ENCODE peak calls at places on chromosome 11, in eight cellular contexts. P, Y, A, E, D, K, Q and C are unnamed samples.

GRCh38 chr11:71934213-71934612 is 5.4 kb downstream of the RNF121 start:
- DNase-seq in D (no peak), E (no peak), Y (peak), A (no peak), P (no peak), K (no peak), Q (no peak), C (no peak)

GRCh38 chr11:100593321-100593720 is 93.8 kb upstream of the ARHGAP42 start:
- DNase-seq in E (no peak), A (no peak), P (no peak), D (no peak), Q (no peak), Y (no peak), K (no peak), C (no peak)

GRCh38 chr11:124075841-124076571 is 34.9 kb upstream of the OR10G7 start:
- DNase-seq in Q (peak), D (no peak), A (no peak), P (peak), K (no peak), E (peak), Y (no peak), C (no peak)

GRCh38 chr11:19889531-19889930 is 176.9 kb downstream of the NAV2 start:
- DNase-seq in P (no peak), E (no peak), A (no peak), D (no peak), Y (no peak), Q (no peak), K (no peak), C (peak)

GRCh38 chr11:134578807-134579708 is 167.0 kb upstream of the B3GAT1 start:
- DNase-seq in E (no peak), Q (no peak), D (no peak), K (no peak), Y (peak), P (no peak), A (no peak), C (no peak)

GRCh38 chr11:47261291-47261800 is 3.5 kb downstream of the NR1H3 start:
- DNase-seq in D (no peak), Q (no peak), Y (no peak), A (no peak), P (no peak), K (no peak), E (no peak), C (no peak)

GRCh38 chr11:67646535-67647336 is 3.8 kb downstream of the ACY3 start:
- DNase-seq in A (no peak), K (no peak), P (no peak), E (no peak), Y (peak), Q (no peak), D (no peak), C (no peak)

GRCh38 chr11:94537051-94537600 is 6.6 kb upstream of the FUT4 start:
- DNase-seq in D (no peak), A (no peak), K (no peak), Q (no peak), Y (no peak), P (no peak), E (no peak), C (peak)